ENCODE peak calls at places on chromosomes 11 and 22, in four cellular contexts. B is fibroblast of lung, E is neural progenitor cell, D is colonic mucosa. M is an unnamed sample.

GRCh38 chr11:117923275-117923674 is 5.9 kb downstream of the TMPRSS13 start:
- DNase-seq in D (no peak), E (no peak), B (no peak), M (no peak)

GRCh38 chr11:33808228-33808828 is 34.0 kb upstream of the FBXO3 start:
- DNase-seq in B (peak; percentile 83), D (peak; percentile 86), E (peak; percentile 89), M (no peak)

GRCh38 chr11:7892059-7892699 is 38.9 kb downstream of the OR10A6 start:
- DNase-seq in E (no peak), D (no peak), B (peak; percentile 85), M (no peak)

GRCh38 chr11:115256326-115257197 is 247.7 kb downstream of the CADM1 start:
- DNase-seq in D (no peak), E (no peak), B (no peak), M (no peak)

GRCh38 chr11:33835143-33835878 is 56.6 kb downstream of the LMO2 start:
- DNase-seq in E (no peak), B (peak; percentile 75), D (no peak), M (no peak)

GRCh38 chr11:67662142-67662805 is 11.7 kb upstream of the ACY3 start:
- DNase-seq in B (no peak), E (no peak), D (no peak), M (no peak)

GRCh38 chr11:101030015-101030414 is 99.6 kb downstream of the PGR start:
- DNase-seq in D (no peak), B (peak; percentile 9), E (no peak), M (no peak)

GRCh38 chr11:128331317-128331716 is 256.0 kb downstream of the ETS1 start:
- DNase-seq in B (no peak), D (no peak), E (no peak), M (peak; percentile 4)

GRCh38 chr11:46222485-46223251 is 54.8 kb upstream of the CREB3L1 start:
- DNase-seq in E (no peak), D (peak; percentile 59), B (no peak), M (no peak)

DNA sequence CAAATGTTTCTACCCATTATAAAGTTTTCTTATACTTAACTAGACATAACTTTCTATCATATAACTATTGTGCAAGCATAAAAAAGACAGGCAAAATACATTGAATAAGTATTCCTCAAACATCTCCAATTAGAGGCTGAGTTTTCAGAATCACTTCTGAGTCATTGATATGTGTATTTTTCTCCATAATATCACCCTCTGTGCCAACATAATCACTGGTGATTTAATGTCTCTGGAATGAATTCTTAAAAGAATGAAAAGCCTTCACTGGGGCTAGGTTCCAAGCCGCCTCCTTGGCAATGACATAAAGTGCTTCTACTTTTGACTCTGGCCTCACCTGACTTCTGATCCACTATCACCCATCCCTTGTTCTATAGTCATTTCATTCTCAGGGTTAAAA is 197.0 kb upstream of the E2F8 start:
- DNase-seq in E (no peak), D (no peak), B (peak; percentile 84), M (no peak)
- H3K4me1 ChIP-seq in E (peaks cover 15% of the 10 kb centered on the region), D (no peaks in the 10 kb centered on the region), B (peaks cover 29% of the 10 kb centered on the region), M (no peaks in the 10 kb centered on the region)

GRCh38 chr22:17919276-17920144 is 104.9 kb downstream of the MICAL3 start:
- DNase-seq in E (no peak), D (peak; percentile 38), B (no peak), M (no peak)

GRCh38 chr22:17916226-17916889 is 108.0 kb downstream of the MICAL3 start:
- DNase-seq in B (no peak), D (no peak), E (no peak), M (no peak)

GRCh38 chr22:17915676-17916075 is 108.7 kb downstream of the MICAL3 start:
- DNase-seq in E (no peak), B (no peak), D (no peak), M (no peak)

GRCh38 chr22:17918840-17919239 is 105.5 kb downstream of the MICAL3 start:
- DNase-seq in B (no peak), E (no peak), D (no peak), M (no peak)

DNA sequence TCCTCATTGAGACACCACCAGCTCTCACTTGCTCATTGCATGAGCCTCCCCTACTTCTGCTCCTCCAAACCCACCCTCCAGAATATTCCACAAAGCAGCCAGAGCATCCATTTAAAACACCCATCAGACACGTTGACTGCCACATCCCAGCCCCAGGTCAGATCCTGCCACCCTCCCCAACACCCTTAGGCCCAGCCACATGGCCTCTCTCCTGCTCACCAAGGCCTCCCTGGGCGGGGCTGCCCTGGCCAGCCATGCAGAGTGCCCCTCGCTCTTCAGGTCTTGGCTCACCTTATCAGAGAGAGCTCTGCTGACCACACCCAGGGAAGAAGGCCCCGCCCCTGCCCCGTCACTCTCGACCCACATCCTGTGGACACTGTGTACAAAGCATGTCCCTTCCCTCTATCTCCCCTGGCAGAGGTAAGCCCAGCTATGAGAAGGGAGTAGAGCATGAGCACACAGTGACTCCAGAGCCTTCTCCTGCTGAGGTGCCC is 106.8 kb downstream of the MICAL3 start:
- DNase-seq in B (no peak), D (peak; percentile 89), E (no peak), M (no peak)
- H3K4me1 ChIP-seq in B (peaks cover 28% of the 10 kb centered on the region), D (no peaks in the 10 kb centered on the region), E (peaks cover 24% of the 10 kb centered on the region), M (peaks cover 63% of the 10 kb centered on the region)

GRCh38 chr11:59418151-59418550 is 8.1 kb downstream of the OR5A2 start:
- DNase-seq in B (no peak), E (no peak), D (no peak), M (no peak)
- H3K4me1 ChIP-seq in B (no peaks in the 10 kb centered on the region), E (no peaks in the 10 kb centered on the region), D (no peaks in the 10 kb centered on the region), M (no peaks in the 10 kb centered on the region)

GRCh38 chr11:114173836-114174235 is 114.3 kb downstream of the ZBTB16 start:
- DNase-seq in D (no peak), E (no peak), B (no peak), M (no peak)

GRCh38 chr11:114176321-114176720 is 116.8 kb downstream of the ZBTB16 start:
- DNase-seq in B (no peak), D (no peak), E (no peak), M (no peak)

GRCh38 chr11:114174712-114175495 is 115.4 kb downstream of the ZBTB16 start:
- DNase-seq in B (no peak), E (no peak), D (no peak), M (no peak)

GRCh38 chr11:114172871-114173444 is 113.4 kb downstream of the ZBTB16 start:
- DNase-seq in E (no peak), B (no peak), D (no peak), M (no peak)

GRCh38 chr11:114175706-114176105 is 116.2 kb downstream of the ZBTB16 start:
- DNase-seq in D (no peak), E (no peak), B (no peak), M (no peak)
- H3K4me1 ChIP-seq in D (peaks cover 29% of the 10 kb centered on the region), E (peaks cover 61% of the 10 kb centered on the region), B (no peaks in the 10 kb centered on the region), M (peaks cover 98% of the 10 kb centered on the region)

DNA sequence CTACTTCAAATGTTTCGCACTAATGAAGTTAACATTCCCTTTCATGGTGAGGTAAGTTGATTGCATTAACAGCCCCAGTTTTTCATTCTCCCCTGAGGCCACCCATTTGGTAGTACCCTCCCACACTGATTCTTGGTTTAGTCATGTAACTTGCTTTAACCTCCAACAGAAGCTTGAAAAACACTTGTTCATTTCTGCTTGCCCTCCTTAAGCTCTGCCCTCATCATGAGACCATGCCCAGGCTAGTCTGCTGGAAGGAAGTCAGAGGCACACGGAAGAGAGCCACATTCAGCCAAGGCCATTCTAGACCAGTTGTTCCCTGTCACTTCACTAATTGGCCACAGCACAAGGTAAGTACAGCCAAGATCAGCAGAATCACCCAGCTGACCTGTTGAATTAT is 50.7 kb upstream of the CD44 start:
- DNase-seq in E (no peak), B (no peak), D (no peak), M (peak; percentile 45)
- H3K4me1 ChIP-seq in E (peaks cover 9% of the 10 kb centered on the region), B (peaks cover 12% of the 10 kb centered on the region), D (no peaks in the 10 kb centered on the region), M (peaks cover 61% of the 10 kb centered on the region)

GRCh38 chr11:68841718-68842426 is at the start of gene CPT1A:
- DNase-seq in B (peak; percentile 68), D (peak; percentile 86), E (peak; percentile 87), M (no peak)
- H3K4me1 ChIP-seq in B (peaks cover 13% of the 10 kb centered on the region), D (peaks cover 11% of the 10 kb centered on the region), E (peaks cover 10% of the 10 kb centered on the region), M (peaks cover 78% of the 10 kb centered on the region)

DNA sequence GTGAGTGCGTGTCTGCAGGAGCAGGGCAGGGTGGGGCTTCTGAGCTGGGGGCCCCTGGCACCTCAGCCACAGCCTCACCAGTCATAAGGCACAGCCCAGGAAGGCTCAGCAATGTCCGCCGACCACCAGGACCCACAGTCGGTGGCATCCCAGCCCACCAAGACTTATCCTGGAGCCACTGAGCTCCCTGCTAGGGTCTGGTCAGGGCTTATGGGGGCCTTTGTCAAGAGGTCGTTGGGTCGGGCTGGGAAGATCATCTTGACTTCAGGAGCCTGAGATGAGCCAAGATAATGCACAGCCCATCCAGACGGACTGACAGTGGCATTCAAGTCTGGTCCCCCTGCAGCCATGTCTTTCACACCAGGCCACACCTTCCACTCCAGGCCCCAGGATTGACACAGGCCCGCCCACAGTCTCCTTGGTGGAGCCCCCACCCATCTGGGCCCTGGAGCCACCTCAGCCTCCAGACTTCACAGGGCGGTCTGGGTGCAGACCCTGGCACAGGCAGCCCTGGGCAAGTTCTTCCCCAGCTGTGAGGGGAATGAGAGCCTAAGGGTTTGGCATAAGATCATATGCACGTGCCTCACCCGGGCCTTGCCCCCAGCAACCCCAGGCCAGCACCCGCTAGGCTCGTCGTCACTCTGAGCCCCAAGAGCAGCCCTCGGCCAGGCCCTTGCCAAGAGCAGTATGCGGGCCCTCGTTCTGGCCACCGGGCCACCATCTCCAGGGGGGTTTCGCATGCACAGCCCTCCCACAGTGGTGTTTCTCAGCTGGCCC is 70.2 kb upstream of the KCNQ1OT1 start:
- DNase-seq in B (no peak), D (peak; percentile 15), E (no peak), M (peak; percentile 89)
- H3K4me1 ChIP-seq in B (peaks cover 7% of the 10 kb centered on the region), D (no peaks in the 10 kb centered on the region), E (no peaks in the 10 kb centered on the region), M (no peaks in the 10 kb centered on the region)

GRCh38 chr11:694563-695331 is at the start of gene DEAF1:
- DNase-seq in E (peak; percentile 99), B (peak; percentile 97), D (peak; percentile 97), M (peak; percentile 99)
- H3K4me1 ChIP-seq in E (peaks cover 22% of the 10 kb centered on the region), B (peaks cover 17% of the 10 kb centered on the region), D (peaks cover 19% of the 10 kb centered on the region), M (peaks cover 56% of the 10 kb centered on the region)

GRCh38 chr11:73312036-73312435 is 4.0 kb downstream of the ARHGEF17 start:
- DNase-seq in D (no peak), B (no peak), E (no peak), M (no peak)
- H3K4me1 ChIP-seq in D (no peaks in the 10 kb centered on the region), B (peaks cover 32% of the 10 kb centered on the region), E (peaks cover 59% of the 10 kb centered on the region), M (peaks cover 78% of the 10 kb centered on the region)